ENCODE peak calls at places on chromosomes 4 and X, in four cellular contexts. M is GM23338, W is GM12878, N is H1. V is an unnamed sample.

GRCh38 chr4:41466249-41466648 is 71.7 kb upstream of the LIMCH1 start:
- DNase-seq in M (no peak), N (no peak), W (no peak), V (no peak)

GRCh38 chr4:176034936-176035335 is 30.7 kb upstream of the WDR17 start:
- DNase-seq in W (no peak), M (no peak), N (no peak), V (no peak)

GRCh38 chr4:38406243-38406642 is 257.8 kb upstream of the KLF3 start:
- DNase-seq in W (no peak), M (no peak), N (no peak), V (no peak)

GRCh38 chr4:48979897-48980579 is 6.0 kb upstream of the CWH43 start:
- DNase-seq in N (no peak), W (no peak), M (no peak), V (no peak)

GRCh38 chrX:15207994-15208393 is 61.9 kb downstream of the ASB9 start:
- DNase-seq in M (no peak), W (no peak), N (no peak), V (no peak)

GRCh38 chr4:2741626-2742025 is 14.5 kb downstream of the TNIP2 start:
- DNase-seq in W (no peak), N (no peak), M (no peak), V (no peak)

GRCh38 chr4:154822775-154823174 is 41.7 kb downstream of the RBM46 start:
- DNase-seq in M (no peak), W (no peak), N (no peak), V (no peak)

GRCh38 chr4:105122334-105122733 is 24.3 kb upstream of the TET2 start:
- DNase-seq in W (no peak), M (peak), N (no peak), V (peak)

GRCh38 chr4:154720123-154720522 is 23.7 kb upstream of the LRAT start:
- DNase-seq in N (no peak), W (no peak), M (no peak), V (no peak)

GRCh38 chr4:169070071-169070894 is 60.2 kb upstream of the CBR4 start:
- DNase-seq in M (peak), W (no peak), N (peak), V (peak)

GRCh38 chrX:39736219-39737211 is 361.2 kb downstream of the BCOR start:
- DNase-seq in W (no peak), N (no peak), M (no peak), V (no peak)

GRCh38 chr4:113673450-113673849 is 88.1 kb downstream of the CAMK2D start:
- DNase-seq in W (no peak), M (peak), N (peak), V (no peak)

GRCh38 chrX:24214568-24214967 is 65.0 kb downstream of the ZFX start:
- DNase-seq in W (no peak), M (no peak), N (no peak), V (no peak)

GRCh38 chr4:77007358-77008230 is 58.0 kb downstream of the SEPTIN11 start:
- DNase-seq in M (peak), W (no peak), N (no peak), V (no peak)

GRCh38 chr4:8850830-8851188 is 20.8 kb downstream of the HMX1 start:
- DNase-seq in M (no peak), N (no peak), W (no peak), V (no peak)

GRCh38 chr4:170015285-170015684 is 10.9 kb downstream of the MFAP3L start:
- DNase-seq in W (no peak), M (no peak), N (no peak), V (no peak)

GRCh38 chrX:40068048-40068447 is 29.7 kb downstream of the BCOR start:
- DNase-seq in N (no peak), M (no peak), W (no peak), V (no peak)

GRCh38 chr4:88985088-88985779 is 71.8 kb downstream of the FAM13A start:
- DNase-seq in M (no peak), N (no peak), W (no peak), V (no peak)

GRCh38 chrX:40090050-40090804 is 7.5 kb downstream of the BCOR start:
- DNase-seq in W (no peak), M (no peak), N (no peak), V (no peak)

GRCh38 chr4:148447672-148448071 is 5.5 kb upstream of the NR3C2 start:
- DNase-seq in N (no peak), M (no peak), W (no peak), V (no peak)

GRCh38 chrX:64204701-64205440 is 637 bp downstream of the AMER1 start:
- DNase-seq in W (no peak), N (no peak), M (peak), V (peak)

GRCh38 chrX:24347871-24348270 is 12.6 kb upstream of the SUPT20HL1 start:
- DNase-seq in W (no peak), N (no peak), M (no peak), V (no peak)

GRCh38 chr4:91958651-91959050 is 345.1 kb upstream of the GRID2 start:
- DNase-seq in W (no peak), M (peak), N (no peak), V (peak)

GRCh38 chrX:65697915-65698796 is 30.7 kb downstream of the MSN start:
- DNase-seq in N (no peak), M (peak), W (peak), V (no peak)

GRCh38 chr4:183503497-183504063 is 1.3 kb upstream of the ING2 start:
- DNase-seq in W (peak), N (no peak), M (no peak), V (no peak)

GRCh38 chrX:139199945-139200344 is 330.6 kb upstream of the F9 start:
- DNase-seq in W (no peak), N (no peak), M (no peak), V (no peak)

GRCh38 chrX:12955882-12956703 is 18.8 kb upstream of the TMSB4X start:
- DNase-seq in W (peak), N (no peak), M (no peak), V (no peak)

GRCh38 chr4:94500696-94501095 is 49.0 kb downstream of the PDLIM5 start:
- DNase-seq in W (no peak), M (no peak), N (no peak), V (no peak)

GRCh38 chr4:3246458-3247398 is 2.2 kb upstream of the MSANTD1 start:
- DNase-seq in W (no peak), N (no peak), M (no peak), V (no peak)

GRCh38 chrX:152897216-152898144 is at the start of gene ZNF185:
- DNase-seq in M (peak), N (no peak), W (no peak), V (peak)

GRCh38 chr4:54930226-54930625 is 195.2 kb downstream of the KDR start:
- DNase-seq in M (no peak), N (no peak), W (no peak), V (no peak)

GRCh38 chr4:1462009-1462767 is 55.9 kb upstream of the NKX1-1 start:
- DNase-seq in N (no peak), W (no peak), M (no peak), V (no peak)

GRCh38 chr4:1463088-1463926 is 57.1 kb upstream of the NKX1-1 start:
- DNase-seq in N (no peak), M (no peak), W (no peak), V (no peak)

GRCh38 chr4:1462768-1463075 is 56.5 kb upstream of the NKX1-1 start:
- DNase-seq in W (no peak), N (no peak), M (no peak), V (no peak)

GRCh38 chr4:1459664-1460511 is 53.6 kb upstream of the NKX1-1 start:
- DNase-seq in M (no peak), W (no peak), N (no peak), V (no peak)

GRCh38 chr4:1460967-1461868 is 55.0 kb upstream of the NKX1-1 start:
- DNase-seq in W (no peak), M (no peak), N (no peak), V (no peak)
- TF ChIP-seq CREB1 in W (no peak), M (no peak), N (no peak), V (no peak)

GRCh38 chr4:97235516-97235915 is 907.8 kb downstream of the STPG2 start:
- DNase-seq in M (peak), W (no peak), N (no peak), V (peak)

GRCh38 chr4:97239699-97239997 is 903.6 kb downstream of the STPG2 start:
- DNase-seq in W (no peak), M (no peak), N (no peak), V (no peak)

GRCh38 chr4:97238956-97239698 is 904.1 kb downstream of the STPG2 start:
- DNase-seq in N (no peak), W (no peak), M (no peak), V (no peak)
- TF ChIP-seq CREB1 in N (no peak), W (no peak), M (no peak), V (no peak)

GRCh38 chrX:133403984-133404383 is 11.3 kb downstream of the GPC4 start:
- DNase-seq in M (no peak), N (no peak), W (no peak), V (no peak)

GRCh38 chrX:133405498-133406180 is 9.7 kb downstream of the GPC4 start:
- DNase-seq in W (no peak), N (no peak), M (no peak), V (no peak)

GRCh38 chrX:133401539-133401938 is 13.8 kb downstream of the GPC4 start:
- DNase-seq in N (no peak), M (no peak), W (no peak), V (no peak)

GRCh38 chrX:133402042-133402453 is 13.2 kb downstream of the GPC4 start:
- DNase-seq in W (no peak), M (no peak), N (no peak), V (no peak)

GRCh38 chrX:133402830-133403625 is 12.3 kb downstream of the GPC4 start:
- DNase-seq in N (no peak), W (no peak), M (no peak), V (no peak)
- TF ChIP-seq CREB1 in N (no peak), W (no peak), M (no peak), V (no peak)

DNA sequence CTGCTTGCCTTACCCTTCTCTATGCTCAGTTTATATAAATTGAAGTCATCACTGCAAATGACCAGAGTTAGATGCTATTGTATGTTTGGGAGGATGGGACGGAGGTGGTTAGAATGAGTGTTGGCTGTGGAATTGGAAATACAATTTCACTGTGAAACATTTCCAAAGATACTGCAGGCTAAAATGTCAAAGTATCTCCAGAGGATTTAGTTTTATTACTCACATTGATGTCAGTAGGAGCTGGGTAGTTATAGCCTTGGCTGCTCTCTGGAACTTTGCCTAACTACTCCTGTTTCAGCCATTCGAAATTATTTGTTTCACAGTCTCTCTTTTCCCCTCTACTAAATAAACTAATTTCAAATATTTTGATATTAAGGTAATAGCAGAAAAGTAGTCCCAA is 92.6 kb upstream of the PPP3CA start:
- DNase-seq in W (no peak), N (no peak), M (no peak), V (no peak)
- TF ChIP-seq CREB1 in W (no peak), N (no peak), M (no peak), V (no peak)

GRCh38 chr4:83255584-83255983 is 29.0 kb downstream of the COQ2 start:
- DNase-seq in W (no peak), M (no peak), N (no peak), V (no peak)
- TF ChIP-seq CREB1 in W (no peak), M (no peak), N (no peak), V (no peak)

DNA sequence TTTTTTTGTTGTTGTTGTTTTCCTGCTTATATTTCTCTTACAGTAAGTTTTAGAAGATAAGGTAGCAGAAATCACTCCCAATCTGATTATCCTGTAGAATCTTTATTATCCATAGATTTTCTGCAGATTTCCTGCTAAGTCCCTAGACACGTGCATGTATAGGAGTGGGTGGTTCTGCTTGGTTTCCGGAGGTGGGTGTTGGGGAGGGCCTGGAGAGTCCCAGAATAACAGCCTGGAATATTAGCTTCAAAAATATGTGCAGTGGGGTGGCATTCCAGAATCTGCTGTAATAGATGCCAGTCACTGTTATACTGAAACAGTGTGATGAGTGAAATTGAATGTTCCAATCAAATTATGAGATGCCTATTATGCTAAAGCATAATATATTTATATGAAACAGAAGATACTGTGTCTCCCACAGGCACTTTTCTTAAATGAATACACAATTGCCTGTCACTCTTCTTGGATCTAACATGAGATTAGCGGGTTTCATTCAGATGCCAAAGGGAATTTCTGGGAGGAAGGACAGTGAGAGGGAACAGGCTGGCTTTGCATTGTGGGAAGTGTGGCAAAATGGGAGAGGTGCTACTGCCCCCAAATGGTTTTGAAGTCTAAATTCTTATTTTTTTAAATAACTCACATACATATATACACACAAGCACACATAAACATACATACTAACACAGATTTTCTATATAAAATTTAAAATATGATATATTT is 37.6 kb downstream of the C4orf50 start:
- DNase-seq in W (no peak), N (no peak), M (no peak), V (no peak)
- TF ChIP-seq CREB1 in W (no peak), N (no peak), M (no peak), V (no peak)

DNA sequence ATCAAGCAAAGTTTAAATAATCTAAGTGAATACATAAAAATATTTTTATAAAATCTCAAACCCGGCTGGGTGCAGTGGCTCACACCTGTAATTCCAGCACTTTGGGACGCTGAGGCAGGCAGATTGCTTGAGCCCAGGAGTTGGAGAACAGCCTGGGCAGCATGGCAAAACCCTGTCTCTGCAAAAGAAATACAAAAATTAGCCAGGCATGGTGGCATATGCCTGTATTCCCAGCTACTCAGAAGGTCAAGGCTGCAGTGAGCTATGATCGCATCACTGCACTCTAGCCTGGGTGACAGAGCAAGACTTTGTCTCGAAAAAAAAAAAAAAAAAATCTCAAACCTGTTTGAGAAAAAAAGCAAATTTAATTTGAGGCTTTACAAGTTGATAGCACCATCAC is 96.9 kb upstream of the GPR34 start:
- DNase-seq in W (no peak), N (no peak), M (no peak), V (no peak)
- TF ChIP-seq CREB1 in W (no peak), N (no peak), M (no peak), V (no peak)